ENCODE peak calls at places on chromosome 17, in seven cellular contexts. One of them, this sample, is unnamed.

GRCh38 chr17:29095439-29095838 is 52.5 kb downstream of the PIPOX start:
- DNase-seq in aorta: no peak
- DNase-seq in spleen: no peak
- DNase-seq in CD4-positive, CD25-positive, alpha-beta regulatory T cell: no peak
- DNase-seq in ascending aorta: no peak
- DNase-seq in effector memory CD4-positive, alpha-beta T cell: no peak
- DNase-seq in coronary artery: no peak
- DNase-seq in this sample: no peak

GRCh38 chr17:56319531-56319930 is 166.3 kb downstream of the ANKFN1 start:
- DNase-seq in aorta: no peak
- DNase-seq in spleen: no peak
- DNase-seq in CD4-positive, CD25-positive, alpha-beta regulatory T cell: no peak
- DNase-seq in ascending aorta: no peak
- DNase-seq in effector memory CD4-positive, alpha-beta T cell: no peak
- DNase-seq in coronary artery: no peak
- DNase-seq in this sample: no peak

GRCh38 chr17:40021471-40021961 is 6.3 kb downstream of the CSF3 start:
- DNase-seq in aorta: no peak
- DNase-seq in spleen: no peak
- DNase-seq in CD4-positive, CD25-positive, alpha-beta regulatory T cell: no peak
- DNase-seq in ascending aorta: no peak
- DNase-seq in effector memory CD4-positive, alpha-beta T cell: no peak
- DNase-seq in coronary artery: no peak
- DNase-seq in this sample: no peak

GRCh38 chr17:45263477-45263860 is 1.6 kb upstream of the SPATA32 start:
- DNase-seq in aorta: no peak
- DNase-seq in spleen: no peak
- DNase-seq in CD4-positive, CD25-positive, alpha-beta regulatory T cell: no peak
- DNase-seq in ascending aorta: no peak
- DNase-seq in effector memory CD4-positive, alpha-beta T cell: no peak
- DNase-seq in coronary artery: no peak
- DNase-seq in this sample: no peak

GRCh38 chr17:27950995-27951394 is 57.8 kb upstream of the LYRM9 start:
- DNase-seq in aorta: no peak
- DNase-seq in spleen: no peak
- DNase-seq in CD4-positive, CD25-positive, alpha-beta regulatory T cell: no peak
- DNase-seq in ascending aorta: no peak
- DNase-seq in effector memory CD4-positive, alpha-beta T cell: no peak
- DNase-seq in coronary artery: no peak
- DNase-seq in this sample: no peak

GRCh38 chr17:38885728-38886642 is 16.1 kb downstream of the LASP1 start:
- DNase-seq in aorta: no peak
- DNase-seq in spleen: no peak
- DNase-seq in CD4-positive, CD25-positive, alpha-beta regulatory T cell: no peak
- DNase-seq in ascending aorta: no peak
- DNase-seq in effector memory CD4-positive, alpha-beta T cell: no peak
- DNase-seq in coronary artery: no peak
- DNase-seq in this sample: peak; percentile 72

GRCh38 chr17:70945386-70945785 is 776.1 kb downstream of the KCNJ2 start:
- DNase-seq in aorta: no peak
- DNase-seq in spleen: no peak
- DNase-seq in CD4-positive, CD25-positive, alpha-beta regulatory T cell: no peak
- DNase-seq in ascending aorta: no peak
- DNase-seq in effector memory CD4-positive, alpha-beta T cell: no peak
- DNase-seq in coronary artery: no peak
- DNase-seq in this sample: no peak

GRCh38 chr17:2898255-2898926 is 102.2 kb downstream of the RAP1GAP2 start:
- DNase-seq in aorta: no peak
- DNase-seq in spleen: no peak
- DNase-seq in CD4-positive, CD25-positive, alpha-beta regulatory T cell: no peak
- DNase-seq in ascending aorta: no peak
- DNase-seq in effector memory CD4-positive, alpha-beta T cell: no peak
- DNase-seq in coronary artery: no peak
- DNase-seq in this sample: no peak

GRCh38 chr17:56112086-56112485 is 41.2 kb upstream of the ANKFN1 start:
- DNase-seq in aorta: no peak
- DNase-seq in spleen: no peak
- DNase-seq in CD4-positive, CD25-positive, alpha-beta regulatory T cell: no peak
- DNase-seq in ascending aorta: no peak
- DNase-seq in effector memory CD4-positive, alpha-beta T cell: no peak
- DNase-seq in coronary artery: no peak
- DNase-seq in this sample: no peak

DNA sequence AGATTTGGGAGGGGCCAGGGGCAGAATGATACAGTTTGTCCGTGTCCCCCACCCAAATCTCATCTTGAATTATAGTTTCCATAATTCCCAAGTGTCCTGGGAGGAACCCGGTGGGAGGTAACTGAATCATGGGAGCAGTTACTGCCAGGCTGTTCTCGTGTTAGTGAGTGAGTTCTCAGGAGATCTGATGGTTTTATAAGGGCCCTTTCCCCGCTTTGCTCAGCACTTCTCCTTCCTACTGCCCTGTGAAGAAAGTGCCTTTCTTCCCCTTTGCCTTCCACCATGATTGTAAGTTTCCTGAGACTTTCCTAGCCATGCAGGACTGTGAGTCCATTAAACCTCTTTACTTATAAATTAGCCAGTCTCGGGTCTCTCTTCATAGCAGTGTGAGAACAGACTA is 28.9 kb upstream of the SEC14L1 start:
- DNase-seq in aorta: no peak
- DNase-seq in spleen: no peak
- DNase-seq in CD4-positive, CD25-positive, alpha-beta regulatory T cell: no peak
- DNase-seq in ascending aorta: no peak
- DNase-seq in effector memory CD4-positive, alpha-beta T cell: no peak
- DNase-seq in coronary artery: no peak
- DNase-seq in this sample: no peak
- H3K27ac ChIP-seq in aorta: no peak overlapping the region
- H3K27ac ChIP-seq in spleen: peak overlapping the region; percentile 75
- H3K27ac ChIP-seq in CD4-positive, CD25-positive, alpha-beta regulatory T cell: no peak overlapping the region
- H3K27ac ChIP-seq in ascending aorta: peak overlapping the region; percentile 10
- H3K27ac ChIP-seq in effector memory CD4-positive, alpha-beta T cell: no peak overlapping the region
- H3K27ac ChIP-seq in coronary artery: peak overlapping the region; percentile 54
- H3K27ac ChIP-seq in this sample: no peak overlapping the region

GRCh38 chr17:82227629-82228277 is 1.1 kb upstream of the SLC16A3 start:
- DNase-seq in aorta: no peak
- DNase-seq in spleen: peak; percentile 86
- DNase-seq in CD4-positive, CD25-positive, alpha-beta regulatory T cell: no peak
- DNase-seq in ascending aorta: no peak
- DNase-seq in effector memory CD4-positive, alpha-beta T cell: no peak
- DNase-seq in coronary artery: no peak
- DNase-seq in this sample: no peak
- H3K4me3 ChIP-seq in aorta: no peak overlapping the region
- H3K4me3 ChIP-seq in spleen: peak overlapping the region; percentile 53
- H3K4me3 ChIP-seq in CD4-positive, CD25-positive, alpha-beta regulatory T cell: no peak overlapping the region
- H3K4me3 ChIP-seq in ascending aorta: peak overlapping the region; percentile 70
- H3K4me3 ChIP-seq in effector memory CD4-positive, alpha-beta T cell: peak overlapping the region; percentile 59
- H3K4me3 ChIP-seq in coronary artery: peak overlapping the region; percentile 90
- H3K4me3 ChIP-seq in this sample: peak overlapping the region; percentile 50

GRCh38 chr17:41653421-41654133 is 29.2 kb upstream of the KRT17 start:
- DNase-seq in aorta: no peak
- DNase-seq in spleen: peak; percentile 36
- DNase-seq in CD4-positive, CD25-positive, alpha-beta regulatory T cell: no peak
- DNase-seq in ascending aorta: no peak
- DNase-seq in effector memory CD4-positive, alpha-beta T cell: no peak
- DNase-seq in coronary artery: no peak
- DNase-seq in this sample: no peak
- H3K27ac ChIP-seq in aorta: no peak overlapping the region
- H3K27ac ChIP-seq in spleen: no peak overlapping the region
- H3K27ac ChIP-seq in CD4-positive, CD25-positive, alpha-beta regulatory T cell: no peak overlapping the region
- H3K27ac ChIP-seq in ascending aorta: no peak overlapping the region
- H3K27ac ChIP-seq in effector memory CD4-positive, alpha-beta T cell: no peak overlapping the region
- H3K27ac ChIP-seq in coronary artery: no peak overlapping the region
- H3K27ac ChIP-seq in this sample: no peak overlapping the region

DNA sequence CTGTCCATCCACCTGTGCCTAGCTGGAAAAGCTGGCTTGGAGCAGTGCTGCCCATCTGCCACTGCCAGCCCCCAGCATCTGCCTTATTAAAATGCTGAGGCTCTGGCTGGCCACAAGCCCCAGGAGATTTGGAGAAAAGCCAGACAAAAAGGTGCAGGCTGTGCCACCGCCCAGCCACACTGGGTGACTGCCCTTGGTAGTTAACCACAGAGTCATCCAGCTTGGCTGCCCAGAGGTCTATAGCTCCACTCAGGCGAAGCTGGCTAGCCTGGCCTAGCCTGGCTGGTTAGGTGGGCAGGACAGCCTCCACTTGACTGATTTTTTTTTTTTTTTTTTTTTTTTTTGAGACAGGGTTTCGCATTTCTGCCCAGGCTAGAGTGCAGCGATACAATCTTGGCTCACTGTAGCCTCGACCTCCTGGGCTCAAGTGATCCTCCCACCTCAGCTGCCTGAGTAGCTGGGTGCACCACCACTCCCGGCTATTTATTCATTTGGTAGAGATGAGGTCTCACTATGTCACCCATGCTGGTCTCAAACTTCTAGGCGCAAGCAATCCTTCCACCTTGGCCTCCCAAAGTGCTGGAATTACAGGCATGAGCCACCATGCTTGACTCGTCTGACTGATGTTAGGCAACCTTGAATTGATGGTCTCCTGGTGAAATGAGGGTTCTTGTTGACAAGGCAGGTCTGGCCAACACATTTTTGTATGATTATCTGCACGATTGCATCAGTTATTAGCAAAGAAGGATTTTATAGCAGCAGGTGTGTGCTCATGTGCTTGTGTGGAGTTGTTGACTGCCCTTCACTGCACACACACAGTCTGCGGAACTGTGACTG is 103.8 kb downstream of the RAB11FIP4 start:
- DNase-seq in aorta: no peak
- DNase-seq in spleen: peak; percentile 86
- DNase-seq in CD4-positive, CD25-positive, alpha-beta regulatory T cell: no peak
- DNase-seq in ascending aorta: no peak
- DNase-seq in effector memory CD4-positive, alpha-beta T cell: no peak
- DNase-seq in coronary artery: no peak
- DNase-seq in this sample: no peak
- H3K4me3 ChIP-seq in aorta: no peak overlapping the region
- H3K4me3 ChIP-seq in spleen: no peak overlapping the region
- H3K4me3 ChIP-seq in CD4-positive, CD25-positive, alpha-beta regulatory T cell: peak overlapping the region; percentile 48
- H3K4me3 ChIP-seq in ascending aorta: no peak overlapping the region
- H3K4me3 ChIP-seq in effector memory CD4-positive, alpha-beta T cell: peak overlapping the region; percentile 4
- H3K4me3 ChIP-seq in coronary artery: no peak overlapping the region
- H3K4me3 ChIP-seq in this sample: no peak overlapping the region

GRCh38 chr17:48453447-48453846 is 23.4 kb upstream of the SKAP1 start:
- DNase-seq in aorta: no peak
- DNase-seq in spleen: no peak
- DNase-seq in CD4-positive, CD25-positive, alpha-beta regulatory T cell: no peak
- DNase-seq in ascending aorta: no peak
- DNase-seq in effector memory CD4-positive, alpha-beta T cell: no peak
- DNase-seq in coronary artery: no peak
- DNase-seq in this sample: no peak

GRCh38 chr17:48459070-48459469 is 29.1 kb upstream of the SKAP1 start:
- DNase-seq in aorta: no peak
- DNase-seq in spleen: no peak
- DNase-seq in CD4-positive, CD25-positive, alpha-beta regulatory T cell: no peak
- DNase-seq in ascending aorta: no peak
- DNase-seq in effector memory CD4-positive, alpha-beta T cell: no peak
- DNase-seq in coronary artery: no peak
- DNase-seq in this sample: no peak

GRCh38 chr17:48457080-48457836 is 27.2 kb upstream of the SKAP1 start:
- DNase-seq in aorta: peak; percentile 84
- DNase-seq in spleen: peak; percentile 91
- DNase-seq in CD4-positive, CD25-positive, alpha-beta regulatory T cell: peak; percentile 69
- DNase-seq in ascending aorta: peak; percentile 76
- DNase-seq in effector memory CD4-positive, alpha-beta T cell: peak; percentile 53
- DNase-seq in coronary artery: peak; percentile 76
- DNase-seq in this sample: peak; percentile 53

GRCh38 chr17:48460055-48460454 is 30.0 kb upstream of the SKAP1 start:
- DNase-seq in aorta: no peak
- DNase-seq in spleen: no peak
- DNase-seq in CD4-positive, CD25-positive, alpha-beta regulatory T cell: no peak
- DNase-seq in ascending aorta: no peak
- DNase-seq in effector memory CD4-positive, alpha-beta T cell: no peak
- DNase-seq in coronary artery: no peak
- DNase-seq in this sample: no peak

GRCh38 chr17:48456584-48456983 is 26.6 kb upstream of the SKAP1 start:
- DNase-seq in aorta: no peak
- DNase-seq in spleen: no peak
- DNase-seq in CD4-positive, CD25-positive, alpha-beta regulatory T cell: no peak
- DNase-seq in ascending aorta: no peak
- DNase-seq in effector memory CD4-positive, alpha-beta T cell: no peak
- DNase-seq in coronary artery: no peak
- DNase-seq in this sample: no peak
- H3K27ac ChIP-seq in aorta: no peak overlapping the region
- H3K27ac ChIP-seq in spleen: no peak overlapping the region
- H3K27ac ChIP-seq in CD4-positive, CD25-positive, alpha-beta regulatory T cell: no peak overlapping the region
- H3K27ac ChIP-seq in ascending aorta: no peak overlapping the region
- H3K27ac ChIP-seq in effector memory CD4-positive, alpha-beta T cell: no peak overlapping the region
- H3K27ac ChIP-seq in coronary artery: no peak overlapping the region
- H3K27ac ChIP-seq in this sample: no peak overlapping the region

This sample was measured in dorsolateral prefrontal cortex.